ENCODE peak calls at places on chromosomes 12 and 14, in four cellular contexts. J, W, F and U are unnamed samples.

GRCh38 chr14:38208825-38209562 is 1.3 kb downstream of the SSTR1 start:
- DNase-seq in J (peak; percentile 88), W (peak; percentile 63), F (no peak), U (no peak)

GRCh38 chr12:114864688-114865685 is 181.0 kb upstream of the TBX3 start:
- DNase-seq in J (no peak), W (peak; percentile 78), F (no peak), U (no peak)

GRCh38 chr12:1562813-1563412 is 31.5 kb downstream of the FBXL14 start:
- DNase-seq in J (no peak), W (no peak), F (no peak), U (no peak)

GRCh38 chr14:47365248-47365647 is 310.2 kb downstream of the MDGA2 start:
- DNase-seq in J (no peak), W (peak; percentile 55), F (no peak), U (no peak)

GRCh38 chr12:26848156-26848825 is 15.3 kb upstream of the ITPR2 start:
- DNase-seq in J (no peak), W (no peak), F (no peak), U (no peak)

GRCh38 chr14:23079716-23080115 is 15.2 kb downstream of the ACIN1 start:
- DNase-seq in J (no peak), W (no peak), F (no peak), U (no peak)

GRCh38 chr14:56324831-56325230 is 206.6 kb downstream of the PELI2 start:
- DNase-seq in J (no peak), W (no peak), F (no peak), U (no peak)

GRCh38 chr12:70252832-70253231 is 9.6 kb downstream of the CNOT2 start:
- DNase-seq in J (no peak), W (no peak), F (no peak), U (no peak)

GRCh38 chr14:85599939-85600338 is 70.0 kb downstream of the FLRT2 start:
- DNase-seq in J (no peak), W (no peak), F (no peak), U (no peak)

GRCh38 chr14:89915114-89915878 is 39.2 kb downstream of the EFCAB11 start:
- DNase-seq in J (peak; percentile 67), W (peak; percentile 62), F (peak; percentile 53), U (peak; percentile 39)

GRCh38 chr14:22314183-22314820 is 274.7 kb downstream of the DAD1 start:
- DNase-seq in J (no peak), W (peak; percentile 76), F (no peak), U (no peak)

GRCh38 chr12:91139264-91139663 is 28.0 kb upstream of the LUM start:
- DNase-seq in J (no peak), W (no peak), F (no peak), U (no peak)

GRCh38 chr14:104657563-104658324 is 31.7 kb upstream of the INF2 start:
- DNase-seq in J (no peak), W (no peak), F (no peak), U (no peak)

GRCh38 chr14:72629534-72629933 is 264.4 kb downstream of the DPF3 start:
- DNase-seq in J (no peak), W (no peak), F (no peak), U (no peak)

GRCh38 chr12:22228022-22228875 is 106.3 kb downstream of the ST8SIA1 start:
- DNase-seq in J (no peak), W (no peak), F (no peak), U (no peak)

GRCh38 chr12:2228535-2228934 is 175.7 kb downstream of the CACNA1C start:
- DNase-seq in J (no peak), W (no peak), F (no peak), U (no peak)

GRCh38 chr12:131057211-131057721 is 103.6 kb downstream of the ADGRD1 start:
- DNase-seq in J (peak; percentile 24), W (no peak), F (peak; percentile 11), U (no peak)

GRCh38 chr12:57475271-57476161 is 4.2 kb downstream of the ARHGAP9 start:
- DNase-seq in J (no peak), W (peak; percentile 68), F (no peak), U (no peak)

GRCh38 chr12:26271889-26272492 is 76.6 kb downstream of the SSPN start:
- DNase-seq in J (peak; percentile 81), W (no peak), F (peak; percentile 66), U (no peak)

GRCh38 chr12:131487379-131488129 is 223.3 kb upstream of the SFSWAP start:
- DNase-seq in J (no peak), W (no peak), F (no peak), U (no peak)

GRCh38 chr14:83483063-83483462 is 1949.4 kb upstream of the SEL1L start:
- DNase-seq in J (no peak), W (no peak), F (no peak), U (no peak)

GRCh38 chr12:105036937-105037649 is 47.2 kb downstream of the ALDH1L2 start:
- DNase-seq in J (no peak), W (no peak), F (no peak), U (no peak)

DNA sequence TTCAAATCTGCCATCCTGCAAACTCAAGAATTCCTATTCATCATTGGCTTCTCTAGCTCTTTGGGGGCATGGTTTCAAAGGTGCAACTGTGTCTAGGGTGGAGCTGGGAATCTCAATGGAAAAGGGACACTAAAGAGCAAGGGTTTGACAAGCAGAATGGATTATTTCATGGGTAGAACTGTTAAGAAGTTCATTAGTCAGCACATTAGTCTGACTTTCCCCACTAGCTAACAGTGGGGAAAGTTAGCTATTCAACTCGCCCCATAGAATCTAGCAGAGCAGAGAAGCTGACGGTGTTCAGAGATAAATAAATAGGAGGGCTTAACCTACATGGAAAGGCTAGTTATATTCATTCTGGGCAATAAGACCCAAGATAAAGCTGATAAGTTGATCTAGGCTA is 153.9 kb downstream of the EMP1 start:
- DNase-seq in J (no peak), W (no peak), F (no peak), U (no peak)
- H3K27ac ChIP-seq in J (no peak overlapping the region), W (no peak overlapping the region), F (no peak overlapping the region), U (no peak overlapping the region)

DNA sequence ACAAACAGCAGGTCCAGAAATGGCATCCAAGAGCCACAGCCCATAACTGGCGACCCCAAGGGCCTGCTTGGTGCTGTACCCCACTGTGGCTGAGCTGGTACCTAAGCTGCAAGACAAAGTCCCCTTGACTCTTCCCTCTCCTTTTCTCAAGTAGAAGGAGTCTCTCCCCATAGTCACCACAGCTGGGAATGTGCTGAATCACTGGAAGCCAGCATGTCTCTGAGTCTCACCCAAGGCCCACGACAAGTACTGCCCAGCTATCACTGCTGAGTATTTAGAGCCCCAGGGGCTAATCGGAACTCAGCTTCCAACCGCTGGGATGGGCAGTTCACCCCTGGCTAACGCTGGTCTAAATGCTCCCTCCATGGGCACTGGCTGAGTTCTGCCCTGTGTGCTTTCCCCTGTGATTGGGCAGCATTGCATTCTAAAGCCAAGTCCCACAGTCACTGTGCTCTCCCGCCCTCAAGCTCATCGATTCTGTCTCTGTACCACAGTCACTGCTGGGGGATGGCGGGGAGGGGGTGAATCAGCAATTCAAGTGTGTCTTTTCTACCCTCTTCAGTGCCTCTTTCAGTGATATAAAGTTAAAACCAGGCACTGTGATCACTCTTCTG is 6.2 kb downstream of the A2ML1 start:
- DNase-seq in J (no peak), W (no peak), F (no peak), U (no peak)
- H3K27ac ChIP-seq in J (no peak overlapping the region), W (no peak overlapping the region), F (no peak overlapping the region), U (no peak overlapping the region)

GRCh38 chr12:23559268-23559753 is 390.2 kb downstream of the SOX5 start:
- DNase-seq in J (no peak), W (no peak), F (no peak), U (no peak)
- H3K27ac ChIP-seq in J (no peak overlapping the region), W (no peak overlapping the region), F (no peak overlapping the region), U (no peak overlapping the region)

GRCh38 chr12:52529417-52529816 is 9.2 kb upstream of the KRT5 start:
- DNase-seq in J (no peak), W (no peak), F (no peak), U (no peak)
- H3K27ac ChIP-seq in J (no peak overlapping the region), W (no peak overlapping the region), F (no peak overlapping the region), U (no peak overlapping the region)

DNA sequence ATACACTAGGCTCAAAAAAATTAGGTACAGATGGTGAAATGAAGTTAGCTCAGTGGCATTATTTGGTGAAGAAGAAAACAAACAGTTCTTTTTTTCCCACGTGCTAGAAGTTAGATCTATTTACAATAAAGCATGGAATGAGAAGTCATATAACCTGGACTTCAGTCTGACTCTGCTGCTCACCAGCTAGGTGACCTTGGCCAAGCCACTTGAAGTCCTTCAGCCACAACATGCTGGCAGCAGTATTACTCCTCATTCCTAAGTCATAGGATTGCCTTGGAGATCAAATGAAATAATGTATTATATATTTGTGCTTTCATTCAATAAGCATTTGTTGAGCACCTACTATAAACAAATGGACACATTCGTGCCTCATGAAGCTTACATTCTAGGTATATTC is 45.2 kb downstream of the PTHLH start:
- DNase-seq in J (no peak), W (no peak), F (no peak), U (no peak)
- H3K27ac ChIP-seq in J (no peak overlapping the region), W (no peak overlapping the region), F (no peak overlapping the region), U (no peak overlapping the region)